ENCODE peak calls at places on chromosomes 1 and 21, in five cellular contexts. M is neuronal stem cell, I is IMR-90, E is H1, T is H9. K is an unnamed sample.
A peak's percentile ranks its signal among the peaks of the same experiment; 100 is the strongest.

GRCh38 chr1:58802640-58803476 is 19.0 kb upstream of the JUN start:
- DNase-seq in I (no peak), E (no peak), M (no peak), T (no peak), K (no peak)

GRCh38 chr21:26686705-26687104 is 113.6 kb upstream of the CYYR1 start:
- DNase-seq in E (no peak), T (no peak), M (no peak), I (no peak), K (no peak)

GRCh38 chr1:39205781-39206464 is 1.4 kb downstream of the MACF1 start:
- DNase-seq in M (no peak), E (no peak), I (no peak), T (no peak), K (no peak)

GRCh38 chr1:48568501-48568900 is 96.5 kb upstream of the SPATA6 start:
- DNase-seq in E (no peak), I (no peak), T (no peak), M (no peak), K (no peak)

GRCh38 chr1:245126530-245126929 is 28.3 kb upstream of the KIF26B start:
- DNase-seq in I (no peak), M (no peak), T (no peak), E (no peak), K (no peak)

GRCh38 chr1:226320930-226321329 is 12.0 kb upstream of the LIN9 start:
- DNase-seq in T (no peak), M (no peak), E (no peak), I (no peak), K (no peak)

GRCh38 chr1:7574121-7575040 is 196.7 kb upstream of the VAMP3 start:
- DNase-seq in I (peak; percentile 21), E (no peak), M (no peak), T (no peak), K (no peak)

GRCh38 chr1:241499910-241500309 is 19.6 kb downstream of the FH start:
- DNase-seq in M (no peak), T (no peak), E (no peak), I (peak; percentile 62), K (peak; percentile 44)

GRCh38 chr21:44844256-44844655 is 26.4 kb upstream of the SUMO3 start:
- DNase-seq in I (no peak), T (peak; percentile 63), M (no peak), E (no peak), K (no peak)

GRCh38 chr1:214694769-214695168 is 91.8 kb downstream of the CENPF start:
- DNase-seq in I (no peak), T (no peak), M (no peak), E (no peak), K (no peak)

GRCh38 chr1:45375104-45376090 is 35.2 kb upstream of the MUTYH start:
- DNase-seq in E (no peak), I (no peak), M (no peak), T (no peak), K (no peak)

GRCh38 chr1:223001653-223002634 is 141.1 kb downstream of the TLR5 start:
- DNase-seq in M (no peak), E (no peak), T (no peak), I (no peak), K (no peak)

GRCh38 chr1:5906966-5907365 is 85.3 kb downstream of the NPHP4 start:
- DNase-seq in E (peak; percentile 24), I (no peak), T (peak; percentile 10), M (no peak), K (no peak)

GRCh38 chr1:2271134-2271785 is 43.1 kb downstream of the SKI start:
- DNase-seq in E (no peak), M (peak; percentile 89), I (no peak), T (no peak), K (no peak)

GRCh38 chr1:108503062-108503740 is 53.1 kb downstream of the NBPF6 start:
- DNase-seq in I (peak; percentile 58), E (no peak), M (peak; percentile 5), T (peak; percentile 37), K (peak; percentile 52)

GRCh38 chr1:185045793-185046441 is 559 bp downstream of the RNF2 start:
- DNase-seq in M (peak; percentile 44), T (peak; percentile 48), I (peak; percentile 31), E (peak; percentile 69), K (peak; percentile 60)

DNA sequence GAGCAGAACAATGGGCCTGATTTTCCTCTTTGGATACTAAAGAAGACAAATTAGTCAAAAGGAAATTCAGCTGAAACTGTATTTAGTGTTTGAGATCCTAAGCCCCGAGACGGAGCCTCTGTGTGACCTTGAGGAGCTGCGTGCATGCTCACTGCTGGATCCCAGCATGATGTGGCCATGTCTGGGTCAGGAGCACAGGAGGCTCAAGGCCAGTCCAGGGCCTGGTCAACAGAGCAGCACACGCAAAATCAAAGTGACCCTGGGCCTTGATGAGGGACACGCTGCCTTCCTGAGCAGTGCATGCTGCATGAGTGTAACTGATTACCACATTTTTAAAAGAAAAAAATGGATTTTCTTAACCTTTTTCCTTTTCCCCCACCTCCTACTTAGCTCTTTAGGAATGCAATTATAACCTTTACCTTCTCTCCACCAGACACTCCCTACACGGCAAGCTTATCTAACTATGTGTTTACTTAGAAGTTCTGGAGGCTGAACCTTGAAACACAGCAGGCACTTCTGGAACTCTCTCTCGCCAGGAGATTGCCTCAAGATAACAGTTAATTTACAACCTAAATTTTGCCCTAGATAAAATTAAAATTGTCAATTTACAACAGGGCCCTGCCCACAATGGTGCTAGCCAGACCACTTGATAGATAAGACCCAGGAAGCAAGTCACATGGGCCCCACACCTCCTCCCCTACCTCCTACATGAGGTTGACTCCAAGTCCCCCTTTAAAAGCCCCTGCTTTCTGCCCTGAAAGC is 144.6 kb downstream of the LRIG2 start:
- DNase-seq in E (no peak), M (no peak), T (no peak), I (no peak), K (peak; percentile 7)
- H3K14ac ChIP-seq in E (no peak overlapping the region), M (no peak overlapping the region), T (no peak overlapping the region), I (no peak overlapping the region), K (no peak overlapping the region)

GRCh38 chr21:42653492-42654061 is at the start of gene PDE9A:
- DNase-seq in E (peak; percentile 69), M (peak; percentile 63), I (no peak), T (peak; percentile 69), K (peak; percentile 37)
- H4K8ac ChIP-seq in E (peak within 1 kb of the TSS; percentile 86), M (no peak within 1 kb of the TSS), I (no peak within 1 kb of the TSS), T (no peak within 1 kb of the TSS), K (peak within 1 kb of the TSS; percentile 97)

GRCh38 chr1:228869312-228869824 is 134.1 kb downstream of the RHOU start:
- DNase-seq in I (no peak), M (no peak), E (no peak), T (no peak), K (no peak)

GRCh38 chr1:228868731-228869024 is 133.4 kb downstream of the RHOU start:
- DNase-seq in I (no peak), E (peak; percentile 28), M (no peak), T (no peak), K (no peak)

GRCh38 chr1:228866498-228866897 is 131.2 kb downstream of the RHOU start:
- DNase-seq in I (no peak), M (no peak), T (peak; percentile 23), E (no peak), K (peak; percentile 65)

GRCh38 chr1:228867093-228867950 is 132.0 kb downstream of the RHOU start:
- DNase-seq in I (peak; percentile 25), T (peak; percentile 16), E (no peak), M (no peak), K (peak; percentile 77)

DNA sequence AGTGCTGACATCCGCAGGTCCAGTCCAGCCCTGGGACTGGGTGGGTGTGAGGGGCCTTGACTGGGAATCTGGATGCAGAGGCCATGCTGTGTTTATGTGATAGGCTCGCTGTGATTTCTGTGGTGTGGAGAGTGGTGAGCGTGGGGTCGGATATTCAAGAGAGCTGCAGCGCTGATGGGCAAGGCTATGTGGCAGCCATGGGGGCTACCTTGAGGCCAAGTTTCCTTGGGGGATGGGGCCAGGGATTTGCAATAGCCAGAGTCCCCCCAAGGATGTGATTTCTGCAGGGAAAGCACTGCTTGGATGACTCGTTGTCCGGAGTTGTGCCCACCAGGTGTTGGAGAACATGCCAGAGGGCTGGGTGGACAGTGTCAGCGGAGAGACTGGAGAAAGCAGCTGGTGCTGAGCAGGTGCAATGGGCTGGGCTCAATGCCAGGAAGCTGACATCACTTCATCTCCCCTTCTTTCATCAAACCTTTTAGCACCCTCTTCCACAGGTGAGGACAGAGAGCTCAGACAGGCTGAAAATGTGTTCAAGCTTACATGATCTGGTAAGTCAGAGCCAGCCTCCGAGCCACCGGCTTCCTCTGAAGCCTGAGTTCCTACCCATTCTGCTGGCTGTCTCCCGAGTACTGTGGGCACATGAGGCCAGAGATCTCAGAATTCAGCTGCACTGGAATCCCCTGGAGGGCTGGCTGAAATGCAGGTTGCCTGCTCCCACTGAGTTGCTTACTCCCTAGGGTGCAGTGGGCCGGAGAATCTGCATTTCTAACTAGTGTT is 132.9 kb downstream of the RHOU start:
- DNase-seq in I (no peak), T (peak; percentile 22), E (peak; percentile 33), M (no peak), K (no peak)
- H3K14ac ChIP-seq in I (no peak overlapping the region), T (no peak overlapping the region), E (no peak overlapping the region), M (no peak overlapping the region), K (no peak overlapping the region)

GRCh38 chr1:228836427-228836826 is 101.1 kb downstream of the RHOU start:
- DNase-seq in E (peak; percentile 17), M (no peak), I (no peak), T (no peak), K (no peak)

GRCh38 chr1:228837817-228838716 is 102.8 kb downstream of the RHOU start:
- DNase-seq in E (peak; percentile 34), I (peak; percentile 93), M (peak; percentile 42), T (no peak), K (peak; percentile 95)

GRCh38 chr1:228836954-228837481 is 101.7 kb downstream of the RHOU start:
- DNase-seq in I (no peak), T (no peak), M (no peak), E (peak; percentile 24), K (no peak)

GRCh38 chr1:228839656-228840055 is 104.4 kb downstream of the RHOU start:
- DNase-seq in M (no peak), T (no peak), E (no peak), I (no peak), K (peak; percentile 46)

DNA sequence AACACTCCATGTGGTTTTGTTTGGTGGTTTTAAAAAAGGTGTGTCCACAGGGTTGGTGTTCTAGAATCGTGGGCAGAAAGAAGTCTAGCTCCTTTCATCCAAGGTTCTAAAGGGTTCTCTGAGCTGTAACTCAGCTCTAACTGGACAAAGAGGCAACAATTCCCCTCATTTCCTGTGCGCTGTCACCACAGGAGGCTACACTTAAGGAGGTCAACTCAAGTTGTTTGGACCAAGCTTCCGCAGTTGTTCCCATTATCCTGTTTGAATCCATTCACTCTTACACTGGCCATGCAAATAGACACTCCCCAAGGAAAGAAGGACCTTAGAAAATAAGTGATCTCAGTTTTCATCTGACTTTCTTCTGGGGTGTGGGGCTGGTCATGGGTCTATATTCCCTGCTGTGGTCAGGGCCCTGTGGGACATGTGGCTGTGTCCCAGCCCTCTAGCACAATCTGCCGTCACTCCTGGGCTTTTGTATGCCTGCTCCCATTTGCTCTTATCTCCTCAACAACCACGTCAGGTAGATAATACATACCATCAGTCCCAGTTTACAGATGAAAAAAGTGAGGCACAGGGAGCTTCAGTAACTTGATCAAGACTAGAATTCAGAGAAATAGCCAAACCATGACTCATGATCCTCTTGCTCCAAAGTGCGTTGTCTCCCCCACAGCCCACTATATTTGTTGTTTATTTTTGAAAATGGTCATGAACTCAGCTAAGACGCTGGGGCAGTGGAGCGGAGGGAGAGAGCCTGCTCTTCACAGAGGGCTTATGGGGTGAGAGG is 103.6 kb downstream of the RHOU start:
- DNase-seq in T (no peak), M (no peak), E (peak; percentile 20), I (peak; percentile 78), K (peak; percentile 83)
- H4K8ac ChIP-seq in T (no peak overlapping the region), M (no peak overlapping the region), E (no peak overlapping the region), I (peak overlapping the region; percentile 31), K (no peak overlapping the region)

K was measured in mesenchymal stem cell.